ENCODE peak calls at places on chromosome 15, in six cellular contexts. One of them, this sample, is unnamed.

GRCh38 chr15:52651114-52651513 is 28.1 kb downstream of the ATOSA start:
- DNase-seq in mammary epithelial cell: no peak
- DNase-seq in GM23338: no peak
- DNase-seq in upper lobe of right lung: no peak
- DNase-seq in heart left ventricle: no peak
- DNase-seq in left ventricle myocardium inferior: no peak
- DNase-seq in this sample: no peak

GRCh38 chr15:91055548-91056331 is 33.3 kb upstream of the VPS33B start:
- DNase-seq in mammary epithelial cell: peak
- DNase-seq in GM23338: peak
- DNase-seq in upper lobe of right lung: no peak
- DNase-seq in heart left ventricle: peak
- DNase-seq in left ventricle myocardium inferior: peak
- DNase-seq in this sample: no peak

GRCh38 chr15:74870496-74871213 is 2.5 kb downstream of the SCAMP2 start:
- DNase-seq in mammary epithelial cell: peak
- DNase-seq in GM23338: no peak
- DNase-seq in upper lobe of right lung: no peak
- DNase-seq in heart left ventricle: no peak
- DNase-seq in left ventricle myocardium inferior: no peak
- DNase-seq in this sample: no peak

GRCh38 chr15:65937476-65937875 is 68.2 kb downstream of the RAB11A start:
- DNase-seq in mammary epithelial cell: no peak
- DNase-seq in GM23338: no peak
- DNase-seq in upper lobe of right lung: no peak
- DNase-seq in heart left ventricle: peak
- DNase-seq in left ventricle myocardium inferior: no peak
- DNase-seq in this sample: no peak

GRCh38 chr15:59174846-59175831 is 31.5 kb upstream of the LDHAL6B start:
- DNase-seq in mammary epithelial cell: peak
- DNase-seq in GM23338: peak
- DNase-seq in upper lobe of right lung: peak
- DNase-seq in heart left ventricle: no peak
- DNase-seq in left ventricle myocardium inferior: peak
- DNase-seq in this sample: no peak

GRCh38 chr15:43052860-43053259 is 53.0 kb downstream of the UBR1 start:
- DNase-seq in mammary epithelial cell: no peak
- DNase-seq in GM23338: no peak
- DNase-seq in upper lobe of right lung: no peak
- DNase-seq in heart left ventricle: no peak
- DNase-seq in left ventricle myocardium inferior: no peak
- DNase-seq in this sample: no peak

GRCh38 chr15:77546050-77546501 is 86.6 kb downstream of the LINGO1 start:
- DNase-seq in mammary epithelial cell: peak
- DNase-seq in GM23338: no peak
- DNase-seq in upper lobe of right lung: no peak
- DNase-seq in heart left ventricle: peak
- DNase-seq in left ventricle myocardium inferior: no peak
- DNase-seq in this sample: peak

GRCh38 chr15:39931615-39932014 is 2.3 kb upstream of the EIF2AK4 start:
- DNase-seq in mammary epithelial cell: no peak
- DNase-seq in GM23338: no peak
- DNase-seq in upper lobe of right lung: no peak
- DNase-seq in heart left ventricle: no peak
- DNase-seq in left ventricle myocardium inferior: no peak
- DNase-seq in this sample: no peak

GRCh38 chr15:75420698-75421097 is 30.8 kb downstream of the SIN3A start:
- DNase-seq in mammary epithelial cell: no peak
- DNase-seq in GM23338: no peak
- DNase-seq in upper lobe of right lung: no peak
- DNase-seq in heart left ventricle: no peak
- DNase-seq in left ventricle myocardium inferior: no peak
- DNase-seq in this sample: no peak

GRCh38 chr15:93882779-93883178 is 348.6 kb upstream of the MCTP2 start:
- DNase-seq in mammary epithelial cell: no peak
- DNase-seq in GM23338: no peak
- DNase-seq in upper lobe of right lung: no peak
- DNase-seq in heart left ventricle: no peak
- DNase-seq in left ventricle myocardium inferior: no peak
- DNase-seq in this sample: no peak

GRCh38 chr15:45180201-45180600 is 7.6 kb downstream of the SHF start:
- DNase-seq in mammary epithelial cell: peak
- DNase-seq in GM23338: no peak
- DNase-seq in upper lobe of right lung: no peak
- DNase-seq in heart left ventricle: no peak
- DNase-seq in left ventricle myocardium inferior: no peak
- DNase-seq in this sample: no peak

GRCh38 chr15:98347866-98348265 is 300.5 kb upstream of the IGF1R start:
- DNase-seq in mammary epithelial cell: no peak
- DNase-seq in GM23338: no peak
- DNase-seq in upper lobe of right lung: no peak
- DNase-seq in heart left ventricle: no peak
- DNase-seq in left ventricle myocardium inferior: no peak
- DNase-seq in this sample: no peak

GRCh38 chr15:42919794-42920280 is 741 bp downstream of the TTBK2 start:
- DNase-seq in mammary epithelial cell: peak
- DNase-seq in GM23338: peak
- DNase-seq in upper lobe of right lung: no peak
- DNase-seq in heart left ventricle: no peak
- DNase-seq in left ventricle myocardium inferior: no peak
- DNase-seq in this sample: no peak

GRCh38 chr15:52112203-52112750 is 298 bp downstream of the BCL2L10 start:
- DNase-seq in mammary epithelial cell: no peak
- DNase-seq in GM23338: peak
- DNase-seq in upper lobe of right lung: peak
- DNase-seq in heart left ventricle: no peak
- DNase-seq in left ventricle myocardium inferior: no peak
- DNase-seq in this sample: peak

GRCh38 chr15:87403973-87404372 is 852.6 kb downstream of the NTRK3 start:
- DNase-seq in mammary epithelial cell: no peak
- DNase-seq in GM23338: no peak
- DNase-seq in upper lobe of right lung: no peak
- DNase-seq in heart left ventricle: no peak
- DNase-seq in left ventricle myocardium inferior: no peak
- DNase-seq in this sample: no peak

GRCh38 chr15:96619171-96619570 is 288.7 kb downstream of the NR2F2 start:
- DNase-seq in mammary epithelial cell: no peak
- DNase-seq in GM23338: peak
- DNase-seq in upper lobe of right lung: no peak
- DNase-seq in heart left ventricle: no peak
- DNase-seq in left ventricle myocardium inferior: no peak
- DNase-seq in this sample: no peak

GRCh38 chr15:54046093-54046492 is 67.9 kb downstream of the UNC13C start:
- DNase-seq in mammary epithelial cell: no peak
- DNase-seq in GM23338: no peak
- DNase-seq in upper lobe of right lung: no peak
- DNase-seq in heart left ventricle: no peak
- DNase-seq in left ventricle myocardium inferior: no peak
- DNase-seq in this sample: no peak

GRCh38 chr15:37031198-37031597 is 69.2 kb downstream of the MEIS2 start:
- DNase-seq in mammary epithelial cell: peak
- DNase-seq in GM23338: no peak
- DNase-seq in upper lobe of right lung: no peak
- DNase-seq in heart left ventricle: no peak
- DNase-seq in left ventricle myocardium inferior: no peak
- DNase-seq in this sample: no peak

GRCh38 chr15:88623061-88623460 is 1.9 kb downstream of the AEN start:
- DNase-seq in mammary epithelial cell: peak
- DNase-seq in GM23338: no peak
- DNase-seq in upper lobe of right lung: no peak
- DNase-seq in heart left ventricle: no peak
- DNase-seq in left ventricle myocardium inferior: no peak
- DNase-seq in this sample: no peak

GRCh38 chr15:72365844-72366243 is 10.0 kb downstream of the HEXA start:
- DNase-seq in mammary epithelial cell: no peak
- DNase-seq in GM23338: no peak
- DNase-seq in upper lobe of right lung: no peak
- DNase-seq in heart left ventricle: no peak
- DNase-seq in left ventricle myocardium inferior: no peak
- DNase-seq in this sample: no peak

GRCh38 chr15:58742424-58743160 is 6.9 kb downstream of the ADAM10 start:
- DNase-seq in mammary epithelial cell: no peak
- DNase-seq in GM23338: no peak
- DNase-seq in upper lobe of right lung: no peak
- DNase-seq in heart left ventricle: no peak
- DNase-seq in left ventricle myocardium inferior: no peak
- DNase-seq in this sample: no peak

GRCh38 chr15:68524753-68525584 is 53.8 kb upstream of the CORO2B start:
- DNase-seq in mammary epithelial cell: peak
- DNase-seq in GM23338: no peak
- DNase-seq in upper lobe of right lung: no peak
- DNase-seq in heart left ventricle: no peak
- DNase-seq in left ventricle myocardium inferior: no peak
- DNase-seq in this sample: no peak

GRCh38 chr15:65942436-65942835 is 73.1 kb downstream of the RAB11A start:
- DNase-seq in mammary epithelial cell: no peak
- DNase-seq in GM23338: no peak
- DNase-seq in upper lobe of right lung: no peak
- DNase-seq in heart left ventricle: no peak
- DNase-seq in left ventricle myocardium inferior: no peak
- DNase-seq in this sample: no peak

GRCh38 chr15:97124790-97125189 is 794.3 kb downstream of the NR2F2 start:
- DNase-seq in mammary epithelial cell: no peak
- DNase-seq in GM23338: no peak
- DNase-seq in upper lobe of right lung: no peak
- DNase-seq in heart left ventricle: no peak
- DNase-seq in left ventricle myocardium inferior: no peak
- DNase-seq in this sample: no peak

GRCh38 chr15:34109775-34110663 is 8.1 kb downstream of the PGBD4 start:
- DNase-seq in mammary epithelial cell: peak
- DNase-seq in GM23338: peak
- DNase-seq in upper lobe of right lung: no peak
- DNase-seq in heart left ventricle: no peak
- DNase-seq in left ventricle myocardium inferior: no peak
- DNase-seq in this sample: no peak

GRCh38 chr15:93073465-93073952 is 15.5 kb downstream of the RGMA start:
- DNase-seq in mammary epithelial cell: no peak
- DNase-seq in GM23338: peak
- DNase-seq in upper lobe of right lung: peak
- DNase-seq in heart left ventricle: no peak
- DNase-seq in left ventricle myocardium inferior: no peak
- DNase-seq in this sample: peak

GRCh38 chr15:31005660-31006059 is 14.2 kb upstream of the MTMR10 start:
- DNase-seq in mammary epithelial cell: no peak
- DNase-seq in GM23338: no peak
- DNase-seq in upper lobe of right lung: no peak
- DNase-seq in heart left ventricle: no peak
- DNase-seq in left ventricle myocardium inferior: no peak
- DNase-seq in this sample: no peak

GRCh38 chr15:63559753-63560152 is 37.4 kb upstream of the FBXL22 start:
- DNase-seq in mammary epithelial cell: no peak
- DNase-seq in GM23338: peak
- DNase-seq in upper lobe of right lung: no peak
- DNase-seq in heart left ventricle: no peak
- DNase-seq in left ventricle myocardium inferior: no peak
- DNase-seq in this sample: no peak

GRCh38 chr15:42155546-42156265 is 730 bp downstream of the PLA2G4F start:
- DNase-seq in mammary epithelial cell: peak
- DNase-seq in GM23338: no peak
- DNase-seq in upper lobe of right lung: peak
- DNase-seq in heart left ventricle: no peak
- DNase-seq in left ventricle myocardium inferior: no peak
- DNase-seq in this sample: peak

GRCh38 chr15:80416702-80417101 is 12.5 kb downstream of the ARNT2 start:
- DNase-seq in mammary epithelial cell: no peak
- DNase-seq in GM23338: no peak
- DNase-seq in upper lobe of right lung: no peak
- DNase-seq in heart left ventricle: no peak
- DNase-seq in left ventricle myocardium inferior: no peak
- DNase-seq in this sample: no peak

GRCh38 chr15:98127612-98128011 is 167.1 kb downstream of the ARRDC4 start:
- DNase-seq in mammary epithelial cell: no peak
- DNase-seq in GM23338: peak
- DNase-seq in upper lobe of right lung: no peak
- DNase-seq in heart left ventricle: no peak
- DNase-seq in left ventricle myocardium inferior: no peak
- DNase-seq in this sample: no peak

DNA sequence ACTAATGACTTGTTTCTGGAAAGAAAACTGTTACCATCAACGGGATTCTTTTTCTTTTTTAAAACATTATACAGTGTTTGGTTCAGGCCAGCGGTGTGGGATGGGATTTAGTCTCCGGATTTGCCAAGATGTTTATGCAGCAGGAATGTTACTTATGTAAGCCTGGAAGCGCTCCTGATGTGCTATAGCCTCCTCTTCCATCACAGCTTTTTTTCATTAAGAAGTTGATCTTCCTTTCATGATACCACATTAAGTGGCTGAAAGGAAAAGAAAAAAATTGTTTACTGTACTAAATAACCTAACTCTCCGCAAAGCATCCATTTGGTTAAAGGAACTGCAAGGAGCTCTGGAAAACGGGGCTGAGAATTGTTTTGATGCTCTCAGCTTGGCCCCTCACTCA is 120.5 kb upstream of the ALDH1A3 start:
- DNase-seq in mammary epithelial cell: no peak
- DNase-seq in GM23338: no peak
- DNase-seq in upper lobe of right lung: no peak
- DNase-seq in heart left ventricle: no peak
- DNase-seq in left ventricle myocardium inferior: no peak
- DNase-seq in this sample: no peak
- H3K4me3 ChIP-seq in mammary epithelial cell: no peak
- H3K4me3 ChIP-seq in GM23338: no peak
- H3K4me3 ChIP-seq in upper lobe of right lung: no peak
- H3K4me3 ChIP-seq in heart left ventricle: no peak
- H3K4me3 ChIP-seq in left ventricle myocardium inferior: no peak
- H3K4me3 ChIP-seq in this sample: no peak

GRCh38 chr15:60520825-60521368 is 42.0 kb upstream of the ICE2 start:
- DNase-seq in mammary epithelial cell: peak
- DNase-seq in GM23338: peak
- DNase-seq in upper lobe of right lung: peak
- DNase-seq in heart left ventricle: peak
- DNase-seq in left ventricle myocardium inferior: peak
- DNase-seq in this sample: no peak
- H3K27ac ChIP-seq in mammary epithelial cell: peak
- H3K27ac ChIP-seq in GM23338: no peak
- H3K27ac ChIP-seq in upper lobe of right lung: no peak
- H3K27ac ChIP-seq in heart left ventricle: no peak
- H3K27ac ChIP-seq in left ventricle myocardium inferior: no peak
- H3K27ac ChIP-seq in this sample: no peak

GRCh38 chr15:82111918-82112317 is 66.1 kb upstream of the MEX3B start:
- DNase-seq in mammary epithelial cell: no peak
- DNase-seq in GM23338: no peak
- DNase-seq in upper lobe of right lung: no peak
- DNase-seq in heart left ventricle: no peak
- DNase-seq in left ventricle myocardium inferior: no peak
- DNase-seq in this sample: no peak
- H3K4me3 ChIP-seq in mammary epithelial cell: no peak
- H3K4me3 ChIP-seq in GM23338: no peak
- H3K4me3 ChIP-seq in upper lobe of right lung: no peak
- H3K4me3 ChIP-seq in heart left ventricle: no peak
- H3K4me3 ChIP-seq in left ventricle myocardium inferior: no peak
- H3K4me3 ChIP-seq in this sample: no peak

DNA sequence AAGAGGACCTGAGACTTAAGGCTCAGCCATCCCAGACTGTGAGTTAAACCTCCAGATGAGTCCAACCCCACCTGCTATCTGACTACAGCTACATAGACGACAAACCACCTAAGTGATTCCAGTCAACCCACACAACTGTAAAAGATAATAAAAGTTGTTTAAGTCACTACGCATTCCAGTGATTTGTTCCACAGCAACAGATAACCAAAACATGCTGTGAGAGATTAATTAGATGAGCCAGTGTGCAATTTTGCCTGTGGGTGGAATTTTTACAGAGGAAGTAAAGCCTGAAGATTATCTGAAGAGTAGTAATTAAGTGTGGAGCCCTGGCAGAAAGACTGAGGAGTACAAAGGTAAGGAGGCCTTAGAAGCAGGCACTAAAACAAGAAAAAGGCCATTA is 5.4 kb downstream of the BTBD1 start:
- DNase-seq in mammary epithelial cell: peak
- DNase-seq in GM23338: no peak
- DNase-seq in upper lobe of right lung: no peak
- DNase-seq in heart left ventricle: no peak
- DNase-seq in left ventricle myocardium inferior: no peak
- DNase-seq in this sample: no peak
- H3K27ac ChIP-seq in mammary epithelial cell: no peak
- H3K27ac ChIP-seq in GM23338: no peak
- H3K27ac ChIP-seq in upper lobe of right lung: no peak
- H3K27ac ChIP-seq in heart left ventricle: no peak
- H3K27ac ChIP-seq in left ventricle myocardium inferior: no peak
- H3K27ac ChIP-seq in this sample: no peak

This sample was measured in kidney.